ENCODE peak calls at places on chromosomes 12 and 14, in five cellular contexts. One of them, this sample, is unnamed.

GRCh38 chr12:119644930-119645329 is 23.0 kb upstream of the PRKAB1 start:
- DNase-seq in IMR-90: no peak
- DNase-seq in cardiac muscle cell: no peak
- DNase-seq in CD8-positive, alpha-beta memory T cell: no peak
- DNase-seq in right atrium auricular region: no peak
- DNase-seq in this sample: no peak

GRCh38 chr12:49428652-49429549 is 61.6 kb downstream of the SPATS2 start:
- DNase-seq in right atrium auricular region: no peak
- DNase-seq in IMR-90: peak; percentile 86
- DNase-seq in cardiac muscle cell: no peak
- DNase-seq in CD8-positive, alpha-beta memory T cell: no peak
- DNase-seq in this sample: no peak

GRCh38 chr14:101575581-101575980 is 14.3 kb downstream of the DIO3 start:
- DNase-seq in CD8-positive, alpha-beta memory T cell: no peak
- DNase-seq in right atrium auricular region: no peak
- DNase-seq in cardiac muscle cell: no peak
- DNase-seq in IMR-90: no peak
- DNase-seq in this sample: no peak

GRCh38 chr14:102500190-102500661 is 9.3 kb downstream of the ANKRD9 start:
- DNase-seq in IMR-90: peak; percentile 65
- DNase-seq in right atrium auricular region: peak; percentile 93
- DNase-seq in cardiac muscle cell: no peak
- DNase-seq in CD8-positive, alpha-beta memory T cell: no peak
- DNase-seq in this sample: peak; percentile 93

GRCh38 chr14:61466249-61466904 is 145.0 kb downstream of the PRKCH start:
- DNase-seq in CD8-positive, alpha-beta memory T cell: no peak
- DNase-seq in cardiac muscle cell: peak; percentile 82
- DNase-seq in IMR-90: peak; percentile 98
- DNase-seq in right atrium auricular region: peak; percentile 91
- DNase-seq in this sample: peak; percentile 65

GRCh38 chr12:13234045-13234641 is 37.6 kb downstream of the EMP1 start:
- DNase-seq in cardiac muscle cell: peak; percentile 57
- DNase-seq in IMR-90: peak; percentile 70
- DNase-seq in CD8-positive, alpha-beta memory T cell: peak; percentile 50
- DNase-seq in right atrium auricular region: peak; percentile 73
- DNase-seq in this sample: no peak

GRCh38 chr12:55925870-55926737 is 1.6 kb downstream of the PYM1 start:
- DNase-seq in cardiac muscle cell: no peak
- DNase-seq in IMR-90: no peak
- DNase-seq in right atrium auricular region: no peak
- DNase-seq in CD8-positive, alpha-beta memory T cell: no peak
- DNase-seq in this sample: no peak

GRCh38 chr14:61764342-61765122 is 2.3 kb downstream of the SNAPC1 start:
- DNase-seq in IMR-90: no peak
- DNase-seq in CD8-positive, alpha-beta memory T cell: no peak
- DNase-seq in cardiac muscle cell: no peak
- DNase-seq in right atrium auricular region: no peak
- DNase-seq in this sample: no peak

GRCh38 chr14:90553298-90553920 is 156.6 kb downstream of the CALM1 start:
- DNase-seq in right atrium auricular region: no peak
- DNase-seq in IMR-90: no peak
- DNase-seq in cardiac muscle cell: no peak
- DNase-seq in CD8-positive, alpha-beta memory T cell: peak; percentile 4
- DNase-seq in this sample: no peak

GRCh38 chr12:96034631-96035282 is 630 bp downstream of the LTA4H start:
- DNase-seq in right atrium auricular region: no peak
- DNase-seq in IMR-90: peak; percentile 37
- DNase-seq in CD8-positive, alpha-beta memory T cell: peak; percentile 46
- DNase-seq in cardiac muscle cell: peak; percentile 64
- DNase-seq in this sample: no peak

GRCh38 chr12:15603461-15604085 is 185.6 kb downstream of the EPS8 start:
- DNase-seq in IMR-90: peak; percentile 10
- DNase-seq in cardiac muscle cell: peak; percentile 44
- DNase-seq in CD8-positive, alpha-beta memory T cell: no peak
- DNase-seq in right atrium auricular region: no peak
- DNase-seq in this sample: no peak

GRCh38 chr14:91354221-91354916 is 63.3 kb downstream of the CCDC88C start:
- DNase-seq in cardiac muscle cell: no peak
- DNase-seq in IMR-90: no peak
- DNase-seq in right atrium auricular region: no peak
- DNase-seq in CD8-positive, alpha-beta memory T cell: peak; percentile 54
- DNase-seq in this sample: peak; percentile 63

GRCh38 chr12:10212623-10213131 is at the start of gene GABARAPL1:
- DNase-seq in cardiac muscle cell: peak; percentile 78
- DNase-seq in CD8-positive, alpha-beta memory T cell: peak; percentile 91
- DNase-seq in IMR-90: peak; percentile 82
- DNase-seq in right atrium auricular region: peak; percentile 93
- DNase-seq in this sample: peak; percentile 88

GRCh38 chr12:1934831-1935230 is 16.4 kb upstream of the CACNA2D4 start:
- DNase-seq in cardiac muscle cell: no peak
- DNase-seq in right atrium auricular region: no peak
- DNase-seq in IMR-90: no peak
- DNase-seq in CD8-positive, alpha-beta memory T cell: no peak
- DNase-seq in this sample: no peak

GRCh38 chr12:32494676-32495075 is 95.3 kb downstream of the FGD4 start:
- DNase-seq in IMR-90: no peak
- DNase-seq in CD8-positive, alpha-beta memory T cell: no peak
- DNase-seq in right atrium auricular region: no peak
- DNase-seq in cardiac muscle cell: no peak
- DNase-seq in this sample: no peak

GRCh38 chr12:107775093-107775721 is 703 bp downstream of the ASCL4 start:
- DNase-seq in right atrium auricular region: no peak
- DNase-seq in cardiac muscle cell: peak; percentile 68
- DNase-seq in CD8-positive, alpha-beta memory T cell: no peak
- DNase-seq in IMR-90: no peak
- DNase-seq in this sample: peak; percentile 15

GRCh38 chr12:101772019-101772774 is 32.9 kb upstream of the SYCP3 start:
- DNase-seq in IMR-90: no peak
- DNase-seq in right atrium auricular region: no peak
- DNase-seq in CD8-positive, alpha-beta memory T cell: no peak
- DNase-seq in cardiac muscle cell: no peak
- DNase-seq in this sample: no peak
- H3K4me1 ChIP-seq in IMR-90: no peaks in the 10 kb centered on the region
- H3K4me1 ChIP-seq in right atrium auricular region: no peaks in the 10 kb centered on the region
- H3K4me1 ChIP-seq in CD8-positive, alpha-beta memory T cell: no peaks in the 10 kb centered on the region
- H3K4me1 ChIP-seq in cardiac muscle cell: no peaks in the 10 kb centered on the region
- H3K4me1 ChIP-seq in this sample: peaks cover 6% of the 10 kb centered on the region

DNA sequence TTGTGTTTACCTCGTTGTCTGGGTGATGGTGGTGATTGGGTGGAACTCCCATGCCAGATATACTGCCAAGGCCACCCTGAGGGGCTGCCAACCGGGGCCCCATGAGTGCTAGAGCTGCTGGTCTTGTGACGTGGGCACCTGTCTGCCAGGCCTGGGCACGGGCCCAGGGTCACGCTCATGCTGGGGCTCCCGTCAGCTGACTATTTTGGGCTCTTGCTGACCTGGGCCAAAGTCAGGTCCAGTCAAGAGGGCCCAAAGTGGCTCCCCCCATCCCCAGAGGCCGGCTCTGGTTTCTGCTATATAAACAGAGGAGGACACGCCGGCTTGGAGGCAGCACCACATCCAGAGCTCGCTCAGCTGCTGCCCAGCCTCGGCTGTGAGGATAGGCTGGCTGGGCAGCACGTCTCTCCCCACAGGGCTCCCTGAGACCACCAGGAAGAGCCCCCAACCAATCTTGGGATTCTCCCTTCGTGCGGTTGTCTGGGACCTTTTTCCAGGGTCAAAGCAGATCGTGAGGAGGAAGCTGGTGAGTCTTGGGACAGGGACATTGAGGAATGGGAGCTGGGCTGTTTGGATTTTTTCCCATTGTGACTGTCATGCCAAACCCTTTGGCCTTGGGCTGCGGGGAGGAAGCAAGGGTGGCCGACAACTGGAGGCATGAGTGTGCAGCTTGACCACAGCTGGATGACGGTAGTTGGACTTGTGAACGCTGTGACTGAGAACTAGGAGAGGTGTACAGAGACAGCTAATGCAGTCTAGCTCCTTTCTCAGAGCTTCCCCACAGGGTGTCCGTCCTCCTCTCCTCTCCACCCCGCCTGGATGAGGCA is 7.6 kb upstream of the NR4A1 start:
- DNase-seq in CD8-positive, alpha-beta memory T cell: no peak
- DNase-seq in IMR-90: no peak
- DNase-seq in right atrium auricular region: no peak
- DNase-seq in cardiac muscle cell: no peak
- DNase-seq in this sample: peak; percentile 84
- H3K4me1 ChIP-seq in CD8-positive, alpha-beta memory T cell: peaks cover 17% of the 10 kb centered on the region
- H3K4me1 ChIP-seq in IMR-90: no peaks in the 10 kb centered on the region
- H3K4me1 ChIP-seq in right atrium auricular region: peaks cover 93% of the 10 kb centered on the region
- H3K4me1 ChIP-seq in cardiac muscle cell: no peaks in the 10 kb centered on the region
- H3K4me1 ChIP-seq in this sample: peaks cover 55% of the 10 kb centered on the region

GRCh38 chr12:104683831-104684503 is 227.2 kb downstream of the CHST11 start:
- DNase-seq in CD8-positive, alpha-beta memory T cell: no peak
- DNase-seq in right atrium auricular region: no peak
- DNase-seq in cardiac muscle cell: no peak
- DNase-seq in IMR-90: no peak
- DNase-seq in this sample: no peak
- H3K4me1 ChIP-seq in CD8-positive, alpha-beta memory T cell: peaks cover 78% of the 10 kb centered on the region
- H3K4me1 ChIP-seq in right atrium auricular region: peaks cover 45% of the 10 kb centered on the region
- H3K4me1 ChIP-seq in cardiac muscle cell: no peaks in the 10 kb centered on the region
- H3K4me1 ChIP-seq in IMR-90: no peaks in the 10 kb centered on the region
- H3K4me1 ChIP-seq in this sample: no peaks in the 10 kb centered on the region

GRCh38 chr12:120835657-120836056 is 68.5 kb downstream of the SPPL3 start:
- DNase-seq in CD8-positive, alpha-beta memory T cell: no peak
- DNase-seq in IMR-90: no peak
- DNase-seq in right atrium auricular region: no peak
- DNase-seq in cardiac muscle cell: peak; percentile 80
- DNase-seq in this sample: no peak
- H3K4me1 ChIP-seq in CD8-positive, alpha-beta memory T cell: peaks cover 50% of the 10 kb centered on the region
- H3K4me1 ChIP-seq in IMR-90: peaks cover 6% of the 10 kb centered on the region
- H3K4me1 ChIP-seq in right atrium auricular region: peaks cover 57% of the 10 kb centered on the region
- H3K4me1 ChIP-seq in cardiac muscle cell: peaks cover 73% of the 10 kb centered on the region
- H3K4me1 ChIP-seq in this sample: peaks cover 54% of the 10 kb centered on the region

DNA sequence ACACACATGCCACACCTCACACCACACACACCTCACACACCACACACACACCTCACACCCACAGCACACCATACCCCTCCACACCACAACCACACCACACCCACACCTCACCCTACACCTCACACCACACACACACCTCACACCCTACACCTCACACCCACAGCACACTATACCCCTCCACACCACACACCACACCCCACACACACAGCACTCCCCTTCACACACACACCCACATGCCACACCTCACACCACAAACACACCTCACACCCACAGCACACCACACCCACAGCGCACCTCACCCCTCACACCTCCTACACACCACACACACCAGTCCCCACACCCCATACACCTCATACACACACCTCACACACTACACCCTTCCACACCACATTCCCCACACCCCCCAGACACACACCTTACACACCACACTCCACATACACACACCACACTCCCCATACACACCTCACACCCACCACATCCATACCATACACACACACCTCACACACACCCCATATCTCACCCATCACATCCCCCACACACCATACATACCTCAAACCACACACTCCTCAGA is 80.0 kb downstream of the ACTN1 start:
- DNase-seq in cardiac muscle cell: no peak
- DNase-seq in IMR-90: no peak
- DNase-seq in right atrium auricular region: no peak
- DNase-seq in CD8-positive, alpha-beta memory T cell: no peak
- DNase-seq in this sample: peak; percentile 11
- H3K4me1 ChIP-seq in cardiac muscle cell: no peaks in the 10 kb centered on the region
- H3K4me1 ChIP-seq in IMR-90: peaks cover 15% of the 10 kb centered on the region
- H3K4me1 ChIP-seq in right atrium auricular region: peaks cover 20% of the 10 kb centered on the region
- H3K4me1 ChIP-seq in CD8-positive, alpha-beta memory T cell: no peaks in the 10 kb centered on the region
- H3K4me1 ChIP-seq in this sample: no peaks in the 10 kb centered on the region

GRCh38 chr14:81533212-81533535 is 479 bp downstream of the SEL1L start:
- DNase-seq in right atrium auricular region: no peak
- DNase-seq in IMR-90: no peak
- DNase-seq in cardiac muscle cell: no peak
- DNase-seq in CD8-positive, alpha-beta memory T cell: no peak
- DNase-seq in this sample: no peak
- H3K4me1 ChIP-seq in right atrium auricular region: peaks cover 40% of the 10 kb centered on the region
- H3K4me1 ChIP-seq in IMR-90: no peaks in the 10 kb centered on the region
- H3K4me1 ChIP-seq in cardiac muscle cell: peaks cover 9% of the 10 kb centered on the region
- H3K4me1 ChIP-seq in CD8-positive, alpha-beta memory T cell: peaks cover 50% of the 10 kb centered on the region
- H3K4me1 ChIP-seq in this sample: peaks cover 38% of the 10 kb centered on the region

DNA sequence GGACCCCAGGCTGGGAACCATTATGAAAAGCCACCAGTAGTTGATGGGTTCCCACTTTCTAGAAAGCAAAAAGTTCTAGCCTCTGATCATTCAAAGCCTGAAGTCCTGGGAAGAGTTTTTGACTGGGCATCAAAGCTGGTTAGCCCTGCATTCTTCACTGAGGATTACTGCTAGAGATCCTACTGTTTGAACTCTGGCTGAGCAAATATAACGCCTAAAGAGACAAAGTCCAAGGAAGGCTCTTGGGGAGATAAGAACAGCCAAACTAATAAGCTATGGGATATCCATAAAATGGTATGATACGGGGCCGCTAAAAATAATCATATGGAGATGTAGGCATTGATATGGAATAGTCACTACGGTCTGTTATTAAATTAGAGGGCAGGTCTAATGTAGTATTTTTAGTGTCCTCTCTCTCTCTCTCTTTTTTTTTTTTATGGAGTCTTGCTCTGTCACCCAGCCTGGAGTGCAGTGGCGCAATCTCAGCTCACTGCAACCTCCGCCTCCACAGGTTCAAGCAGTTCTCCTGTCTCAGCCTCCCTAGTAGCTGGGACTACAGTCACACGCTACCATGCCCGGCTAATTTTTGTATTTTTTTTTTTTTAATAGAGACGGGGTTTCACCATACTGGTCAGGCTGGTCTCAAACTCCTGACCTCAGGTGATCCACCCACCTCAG is 35.5 kb downstream of the PLXNC1 start:
- DNase-seq in cardiac muscle cell: no peak
- DNase-seq in CD8-positive, alpha-beta memory T cell: no peak
- DNase-seq in right atrium auricular region: no peak
- DNase-seq in IMR-90: no peak
- DNase-seq in this sample: no peak
- H3K4me1 ChIP-seq in cardiac muscle cell: no peaks in the 10 kb centered on the region
- H3K4me1 ChIP-seq in CD8-positive, alpha-beta memory T cell: peaks cover 5% of the 10 kb centered on the region
- H3K4me1 ChIP-seq in right atrium auricular region: no peaks in the 10 kb centered on the region
- H3K4me1 ChIP-seq in IMR-90: peaks cover 2% of the 10 kb centered on the region
- H3K4me1 ChIP-seq in this sample: no peaks in the 10 kb centered on the region

DNA sequence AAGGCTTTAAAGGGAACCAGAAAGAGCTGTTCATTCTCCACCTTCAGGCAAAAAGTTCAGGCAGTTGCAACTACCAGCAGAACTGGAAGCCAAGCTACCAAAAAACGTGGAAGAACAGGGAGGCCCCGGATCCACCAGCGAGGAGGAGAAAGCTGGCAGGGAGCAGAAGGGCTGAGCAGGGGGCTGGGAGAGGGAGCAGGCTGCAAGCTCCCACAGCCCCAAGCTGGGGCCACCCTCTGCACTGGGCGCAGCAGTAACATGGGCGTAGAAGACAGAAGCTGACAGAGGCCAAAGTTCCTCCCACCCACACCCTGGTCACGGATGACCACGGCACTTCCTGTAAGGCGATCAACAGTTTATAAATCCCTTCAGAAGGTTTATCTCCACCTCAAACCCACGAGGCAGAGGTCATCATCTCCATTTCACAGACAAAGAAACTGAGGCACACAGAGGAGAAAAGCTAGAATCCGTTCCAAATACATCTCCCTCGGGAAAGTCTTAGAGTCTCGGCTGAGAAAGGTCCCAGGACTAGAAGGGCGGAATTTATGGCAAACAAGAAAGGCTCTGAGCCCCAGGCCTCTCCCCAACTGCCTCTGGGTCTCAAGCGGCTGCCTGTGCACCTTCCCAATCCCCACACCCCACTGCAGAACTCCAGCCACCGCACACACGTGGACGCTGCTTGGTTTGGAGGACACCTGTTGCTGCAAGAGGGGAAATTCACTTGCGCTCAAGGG is 1.8 kb downstream of the CCDC85C start:
- DNase-seq in cardiac muscle cell: peak; percentile 41
- DNase-seq in right atrium auricular region: no peak
- DNase-seq in IMR-90: peak; percentile 37
- DNase-seq in CD8-positive, alpha-beta memory T cell: no peak
- DNase-seq in this sample: no peak
- H3K4me1 ChIP-seq in cardiac muscle cell: peaks cover 40% of the 10 kb centered on the region
- H3K4me1 ChIP-seq in right atrium auricular region: peaks cover 74% of the 10 kb centered on the region
- H3K4me1 ChIP-seq in IMR-90: peaks cover 16% of the 10 kb centered on the region
- H3K4me1 ChIP-seq in CD8-positive, alpha-beta memory T cell: peaks cover 31% of the 10 kb centered on the region
- H3K4me1 ChIP-seq in this sample: peaks cover 18% of the 10 kb centered on the region